ENCODE peak calls at places on chromosomes 2 and 18, in seven cellular contexts. H, N, K, C, U, Y and W are unnamed samples.

GRCh38 chr18:34223164-34223892 is 1.4 kb downstream of the NOL4 start:
- DNase-seq in H (no peak), N (no peak), K (no peak), C (no peak), U (no peak), Y (no peak), W (no peak)

GRCh38 chr2:73112913-73113633 is at the start of gene RAB11FIP5:
- DNase-seq in H (peak), N (peak), K (peak), C (peak), U (peak), Y (peak), W (no peak)

GRCh38 chr18:69674921-69675405 is 272.7 kb downstream of the CD226 start:
- DNase-seq in H (no peak), N (no peak), K (no peak), C (no peak), U (no peak), Y (no peak), W (no peak)

GRCh38 chr2:27889774-27890145 is 427 bp downstream of the RBKS start:
- DNase-seq in H (no peak), N (no peak), K (no peak), C (no peak), U (no peak), Y (no peak), W (no peak)

GRCh38 chr2:150584081-150584480 is 96.6 kb upstream of the RND3 start:
- DNase-seq in H (no peak), N (no peak), K (no peak), C (no peak), U (no peak), Y (no peak), W (no peak)

GRCh38 chr18:37289423-37289822 is 276.2 kb downstream of the CELF4 start:
- DNase-seq in H (no peak), N (no peak), K (no peak), C (no peak), U (no peak), Y (no peak), W (no peak)

GRCh38 chr2:221596192-221596591 is 24.1 kb upstream of the EPHA4 start:
- DNase-seq in H (no peak), N (no peak), K (no peak), C (no peak), U (no peak), Y (peak), W (no peak)

GRCh38 chr2:51247252-51247651 is 215.3 kb upstream of the NRXN1 start:
- DNase-seq in H (no peak), N (no peak), K (no peak), C (no peak), U (no peak), Y (no peak), W (no peak)

GRCh38 chr18:76558881-76559667 is 64.0 kb upstream of the ZNF516 start:
- DNase-seq in H (no peak), N (no peak), K (no peak), C (no peak), U (no peak), Y (peak), W (peak)

GRCh38 chr2:105580870-105581567 is 163.7 kb upstream of the NCK2 start:
- DNase-seq in H (no peak), N (no peak), K (no peak), C (no peak), U (no peak), Y (no peak), W (no peak)

GRCh38 chr2:237600205-237600846 is 9.8 kb upstream of the RAB17 start:
- DNase-seq in H (no peak), N (no peak), K (no peak), C (no peak), U (no peak), Y (no peak), W (no peak)

GRCh38 chr2:44118257-44118656 is 50.4 kb upstream of the PPM1B start:
- DNase-seq in H (no peak), N (no peak), K (no peak), C (no peak), U (no peak), Y (no peak), W (no peak)

GRCh38 chr2:19435815-19436214 is 77.4 kb upstream of the OSR1 start:
- DNase-seq in H (no peak), N (no peak), K (no peak), C (no peak), U (no peak), Y (no peak), W (no peak)

GRCh38 chr2:128770143-128771080 is 451.7 kb upstream of the HS6ST1 start:
- DNase-seq in H (no peak), N (no peak), K (no peak), C (peak), U (no peak), Y (no peak), W (no peak)

GRCh38 chr2:218501665-218502064 is 66.5 kb downstream of the USP37 start:
- DNase-seq in H (no peak), N (no peak), K (no peak), C (no peak), U (no peak), Y (no peak), W (no peak)

GRCh38 chr18:9694952-9695495 is 13.1 kb upstream of the RAB31 start:
- DNase-seq in H (no peak), N (no peak), K (no peak), C (no peak), U (no peak), Y (no peak), W (no peak)

GRCh38 chr2:195369217-195369587 is 287.8 kb upstream of the SLC39A10 start:
- DNase-seq in H (no peak), N (no peak), K (no peak), C (no peak), U (no peak), Y (no peak), W (no peak)

GRCh38 chr2:113227290-113227689 is 51.4 kb downstream of the PAX8 start:
- DNase-seq in H (no peak), N (no peak), K (no peak), C (no peak), U (no peak), Y (no peak), W (no peak)

DNA sequence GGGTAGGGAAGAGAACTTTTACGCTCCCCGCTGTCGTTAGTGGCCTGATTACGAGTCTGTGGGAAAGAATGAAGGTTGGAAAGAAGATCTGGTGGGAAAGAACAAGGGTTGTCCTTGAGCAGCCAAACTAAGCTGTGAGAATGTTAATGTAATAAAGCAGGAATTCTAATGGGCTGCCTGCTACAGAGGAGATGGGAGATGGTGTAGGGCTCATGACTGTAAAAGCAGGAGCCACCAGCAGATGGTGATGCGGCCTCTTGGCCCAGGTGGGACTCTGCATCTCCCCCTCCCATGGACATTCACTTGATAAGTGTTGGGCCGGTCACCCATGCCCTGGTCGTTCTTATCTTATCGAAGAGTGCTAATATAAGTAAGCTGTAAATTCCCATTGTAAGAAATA is 150.0 kb downstream of the NEDD4L start:
- DNase-seq in H (no peak), N (no peak), K (no peak), C (no peak), U (no peak), Y (no peak), W (no peak)
- TF ChIP-seq CTCF in H (no peak), N (no peak), K (no peak), C (no peak), U (no peak), Y (no peak), W (peak)

DNA sequence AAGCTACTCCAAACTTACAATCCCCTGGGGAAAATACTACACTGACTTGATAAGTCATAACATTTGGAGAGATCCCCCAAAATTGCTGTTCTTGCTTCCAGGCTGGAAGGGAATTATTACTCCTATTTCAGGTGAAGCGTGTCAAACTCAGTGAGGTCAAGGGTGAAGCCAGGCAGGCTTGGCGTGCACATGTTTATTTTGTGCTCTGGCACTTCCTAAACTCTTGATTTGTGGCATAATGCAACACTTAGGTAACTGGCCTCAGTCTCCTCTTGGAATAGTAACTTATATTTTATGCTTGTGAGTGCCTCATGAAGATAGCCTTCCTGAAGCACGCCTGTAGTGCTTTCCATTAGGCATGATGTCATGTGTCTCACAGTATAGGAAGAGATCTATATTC is 751.2 kb downstream of the CNTNAP5 start:
- DNase-seq in H (no peak), N (no peak), K (no peak), C (no peak), U (no peak), Y (no peak), W (no peak)
- TF ChIP-seq CTCF in H (no peak), N (no peak), K (no peak), C (no peak), U (no peak), Y (no peak), W (no peak)

GRCh38 chr18:58900015-58900649 is 35.5 kb downstream of the ZNF532 start:
- DNase-seq in H (no peak), N (no peak), K (no peak), C (no peak), U (no peak), Y (no peak), W (no peak)

GRCh38 chr18:58896734-58897508 is 32.2 kb downstream of the ZNF532 start:
- DNase-seq in H (no peak), N (no peak), K (no peak), C (no peak), U (no peak), Y (no peak), W (no peak)

GRCh38 chr18:58897994-58898393 is 33.3 kb downstream of the ZNF532 start:
- DNase-seq in H (no peak), N (no peak), K (no peak), C (no peak), U (no peak), Y (no peak), W (no peak)

GRCh38 chr18:58896268-58896667 is 31.6 kb downstream of the ZNF532 start:
- DNase-seq in H (no peak), N (no peak), K (no peak), C (no peak), U (no peak), Y (no peak), W (no peak)

DNA sequence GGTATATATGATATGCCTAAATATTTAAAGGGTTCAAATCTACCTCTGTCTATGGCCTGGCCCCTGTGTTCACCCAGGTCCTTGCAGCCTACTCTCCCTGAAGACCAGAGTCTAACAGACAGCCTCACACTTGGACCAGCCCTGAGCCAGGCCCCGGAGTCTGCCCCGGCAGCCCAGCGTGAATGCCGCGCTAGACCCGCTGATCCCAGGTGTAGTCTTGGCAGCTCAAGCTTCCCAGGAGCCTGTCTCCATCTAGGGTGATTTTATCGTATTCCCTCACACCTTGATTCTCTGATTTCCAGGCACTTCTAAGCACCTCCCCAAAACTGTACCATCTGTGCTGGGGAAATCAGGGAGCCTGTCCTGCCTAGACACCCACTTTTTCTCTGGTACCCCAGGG is 33.8 kb downstream of the ZNF532 start:
- DNase-seq in H (no peak), N (no peak), K (no peak), C (no peak), U (no peak), Y (no peak), W (no peak)
- TF ChIP-seq CTCF in H (no peak), N (no peak), K (no peak), C (no peak), U (no peak), Y (no peak), W (no peak)

GRCh38 chr18:50218432-50219197 is 23.7 kb upstream of the MYO5B start:
- DNase-seq in H (no peak), N (peak), K (no peak), C (no peak), U (no peak), Y (no peak), W (no peak)
- TF ChIP-seq CTCF in H (no peak), N (no peak), K (peak), C (no peak), U (peak), Y (peak), W (no peak)

DNA sequence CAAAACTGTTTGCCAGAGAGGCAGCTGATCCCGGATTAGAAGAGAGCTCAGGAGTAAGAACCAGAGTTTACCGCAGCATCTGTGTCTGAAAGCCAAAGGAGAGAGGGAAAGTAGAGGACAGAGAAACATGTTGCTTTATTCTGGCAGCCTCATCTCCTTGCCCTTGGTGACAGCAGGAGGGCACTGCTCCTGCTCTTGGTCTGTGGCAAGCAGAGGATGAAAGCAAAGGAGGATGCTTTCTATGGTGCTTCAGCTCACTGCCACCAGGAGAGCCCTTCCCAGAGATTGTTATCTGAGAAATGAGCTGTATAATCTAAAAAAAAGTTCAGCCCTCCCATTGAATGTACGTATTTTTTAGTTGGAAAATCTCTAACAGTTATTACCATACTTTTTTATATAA is 7.7 kb downstream of the SLC1A4 start:
- DNase-seq in H (no peak), N (no peak), K (no peak), C (no peak), U (no peak), Y (no peak), W (no peak)
- TF ChIP-seq CTCF in H (peak), N (no peak), K (no peak), C (no peak), U (no peak), Y (no peak), W (no peak)

GRCh38 chr18:63930774-63931354 is 18.2 kb upstream of the HMSD start:
- DNase-seq in H (no peak), N (no peak), K (no peak), C (no peak), U (no peak), Y (no peak), W (no peak)

GRCh38 chr18:63936932-63937393 is 12.1 kb upstream of the HMSD start:
- DNase-seq in H (no peak), N (no peak), K (no peak), C (no peak), U (no peak), Y (no peak), W (no peak)

GRCh38 chr18:63940008-63940407 is 9.1 kb upstream of the HMSD start:
- DNase-seq in H (no peak), N (no peak), K (no peak), C (no peak), U (no peak), Y (no peak), W (no peak)

GRCh38 chr18:63936156-63936931 is 12.8 kb upstream of the HMSD start:
- DNase-seq in H (peak), N (no peak), K (peak), C (peak), U (peak), Y (peak), W (peak)
- TF ChIP-seq CTCF in H (peak), N (peak), K (peak), C (peak), U (peak), Y (peak), W (peak)

GRCh38 chr2:106599540-106599939 is 112.4 kb downstream of the CD8B2 start:
- DNase-seq in H (no peak), N (no peak), K (no peak), C (no peak), U (no peak), Y (no peak), W (no peak)

GRCh38 chr2:106602042-106602441 is 114.9 kb downstream of the CD8B2 start:
- DNase-seq in H (no peak), N (no peak), K (no peak), C (no peak), U (no peak), Y (no peak), W (no peak)

GRCh38 chr2:106596844-106597243 is 109.7 kb downstream of the CD8B2 start:
- DNase-seq in H (no peak), N (no peak), K (no peak), C (no peak), U (no peak), Y (peak), W (no peak)
- TF ChIP-seq CTCF in H (peak), N (peak), K (peak), C (peak), U (no peak), Y (peak), W (peak)

GRCh38 chr2:39124000-39124769 is 3.3 kb upstream of the SOS1 start:
- DNase-seq in H (peak), N (peak), K (peak), C (peak), U (peak), Y (peak), W (peak)
- TF ChIP-seq CTCF in H (peak), N (peak), K (peak), C (peak), U (peak), Y (peak), W (peak)